ENCODE peak calls at places on chromosomes 4 and X, in six cellular contexts. R is SHP77; M is fibroblast of the aortic adventitia; P is M059J; E is stimulated activated CD4-positive, alpha-beta T cell treated with anti-CD3 and anti-CD28 coated beads, TNF-alpha, amount 100 ng/mL, for 1 hour; G is CD8-positive, alpha-beta memory T cell. B is an unnamed sample.

GRCh38 chr4:78689224-78689623 is 86.9 kb upstream of the BMP2K start:
- DNase-seq in R (no peak), M (peak; percentile 33), P (no peak), E (no peak), G (no peak), B (no peak)

GRCh38 chrX:134547047-134547679 is 87.2 kb downstream of the HPRT1 start:
- DNase-seq in R (no peak), M (no peak), P (no peak), E (no peak), G (no peak), B (peak; percentile 59)

GRCh38 chrX:70998402-70999027 is 67.6 kb upstream of the SLC7A3 start:
- DNase-seq in R (no peak), M (peak; percentile 66), P (peak; percentile 60), E (no peak), G (no peak), B (peak; percentile 38)

GRCh38 chr4:98430708-98431403 is 169.7 kb downstream of the RAP1GDS1 start:
- DNase-seq in R (no peak), M (peak; percentile 84), P (peak; percentile 93), E (no peak), G (no peak), B (peak; percentile 70)

GRCh38 chr4:41361831-41362646 is 105.3 kb downstream of the UCHL1 start:
- DNase-seq in R (no peak), M (no peak), P (peak; percentile 64), E (no peak), G (no peak), B (peak; percentile 41)

GRCh38 chr4:82223715-82224114 is 150.1 kb downstream of the HNRNPD start:
- DNase-seq in R (no peak), M (no peak), P (no peak), E (no peak), G (peak; percentile 35), B (no peak)

GRCh38 chrX:16836371-16836770 is 33.8 kb downstream of the RBBP7 start:
- DNase-seq in R (no peak), M (no peak), P (no peak), E (no peak), G (no peak), B (peak; percentile 37)

GRCh38 chr4:16667464-16667863 is 231.0 kb downstream of the LDB2 start:
- DNase-seq in R (no peak), M (peak; percentile 74), P (peak; percentile 94), E (no peak), G (no peak), B (peak; percentile 68)

GRCh38 chrX:33840176-33840575 is 291.9 kb downstream of the FAM47A start:
- DNase-seq in R (no peak), M (no peak), P (no peak), E (no peak), G (no peak), B (no peak)

GRCh38 chr4:98352940-98353339 is 91.8 kb downstream of the RAP1GDS1 start:
- DNase-seq in R (no peak), M (no peak), P (no peak), E (no peak), G (no peak), B (no peak)

GRCh38 chr4:186472948-186473347 is 82.4 kb downstream of the MTNR1A start:
- DNase-seq in R (peak; percentile 4), M (peak; percentile 52), P (peak; percentile 30), E (no peak), G (no peak), B (peak; percentile 33)